ENCODE peak calls at places on chromosomes 4 and X, in four cellular contexts. W is osteocyte, B is A549, L is endodermal cell. N is an unnamed sample.

GRCh38 chr4:174404677-174405076 is 117.6 kb downstream of the HPGD start:
- DNase-seq in B (no peak), W (no peak), L (no peak), N (no peak)

GRCh38 chrX:4978613-4979012 is 1250.1 kb downstream of the NLGN4X start:
- DNase-seq in B (no peak), W (no peak), L (no peak), N (no peak)

GRCh38 chr4:100489316-100489715 is 28.5 kb downstream of the EMCN start:
- DNase-seq in L (no peak), W (no peak), B (no peak), N (no peak)

GRCh38 chr4:105976913-105977312 is 81.6 kb downstream of the NPNT start:
- DNase-seq in B (no peak), L (no peak), W (no peak), N (no peak)

GRCh38 chrX:41695464-41695863 is 6.7 kb downstream of the GPR34 start:
- DNase-seq in L (no peak), B (no peak), W (no peak), N (no peak)

GRCh38 chrX:13693341-13693871 is 4.5 kb downstream of the RAB9A start:
- DNase-seq in W (no peak), L (peak), B (no peak), N (no peak)

GRCh38 chr4:78776031-78776728 is at the start of gene BMP2K:
- DNase-seq in L (peak), W (peak), B (peak), N (peak)

GRCh38 chrX:110167952-110168451 is 149.9 kb downstream of the AMMECR1 start:
- DNase-seq in B (peak), L (peak), W (no peak), N (no peak)

GRCh38 chr4:5412296-5412695 is 296.1 kb downstream of the EVC2 start:
- DNase-seq in L (peak), B (no peak), W (peak), N (no peak)

GRCh38 chrX:53078943-53079342 is 3.2 kb upstream of the TSPYL2 start:
- DNase-seq in L (no peak), B (no peak), W (no peak), N (no peak)

GRCh38 chrX:53074987-53075386 is 7.2 kb upstream of the TSPYL2 start:
- DNase-seq in W (no peak), B (no peak), L (no peak), N (no peak)

GRCh38 chrX:53076671-53077070 is 5.5 kb upstream of the TSPYL2 start:
- DNase-seq in L (no peak), B (no peak), W (no peak), N (no peak)

GRCh38 chrX:53080628-53081580 is 1.3 kb upstream of the TSPYL2 start:
- DNase-seq in W (no peak), B (no peak), L (no peak), N (no peak)

DNA sequence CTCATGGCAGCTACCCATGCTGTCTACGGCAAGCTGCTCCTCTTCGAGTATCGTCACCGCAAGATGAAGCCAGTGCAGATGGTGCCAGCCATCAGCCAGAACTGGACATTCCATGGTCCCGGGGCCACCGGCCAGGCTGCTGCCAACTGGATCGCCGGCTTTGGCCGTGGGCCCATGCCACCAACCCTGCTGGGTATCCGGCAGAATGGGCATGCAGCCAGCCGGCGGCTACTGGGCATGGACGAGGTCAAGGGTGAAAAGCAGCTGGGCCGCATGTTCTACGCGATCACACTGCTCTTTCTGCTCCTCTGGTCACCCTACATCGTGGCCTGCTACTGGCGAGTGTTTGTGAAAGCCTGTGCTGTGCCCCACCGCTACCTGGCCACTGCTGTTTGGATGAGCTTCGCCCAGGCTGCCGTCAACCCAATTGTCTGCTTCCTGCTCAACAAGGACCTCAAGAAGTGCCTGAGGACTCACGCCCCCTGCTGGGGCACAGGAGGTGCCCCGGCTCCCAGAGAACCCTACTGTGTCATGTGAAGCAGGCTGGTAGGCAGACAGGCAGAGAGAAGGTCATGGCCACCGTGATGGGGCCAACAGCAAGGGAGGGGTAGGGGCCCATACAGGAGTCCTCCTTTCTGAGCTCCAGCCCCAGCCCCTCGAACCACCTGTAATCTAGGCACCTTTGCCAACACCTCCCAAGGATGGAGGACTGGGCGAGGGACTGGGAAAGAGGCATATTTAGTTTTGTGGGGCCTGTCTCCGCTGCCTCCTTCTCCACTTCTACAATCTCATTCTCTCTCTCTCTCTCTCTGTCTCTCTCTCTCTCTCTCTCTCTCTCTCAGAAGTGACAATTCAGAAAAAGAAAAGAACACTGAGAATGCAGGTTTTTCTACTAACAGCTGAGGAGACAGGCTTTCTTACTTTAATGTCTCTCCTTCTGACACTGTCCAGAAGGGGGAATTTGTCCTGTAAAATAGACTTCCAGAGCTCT is 4.7 kb upstream of the TSPYL2 start:
- DNase-seq in B (no peak), W (no peak), L (no peak), N (no peak)
- TF ChIP-seq CTCF in B (no peak), W (no peak), L (no peak), N (no peak)

GRCh38 chrX:15854080-15854655 is 445 bp downstream of the AP1S2 start:
- DNase-seq in W (peak), B (peak), L (peak), N (peak)

GRCh38 chrX:15853586-15854079 is 980 bp downstream of the AP1S2 start:
- DNase-seq in L (peak), W (no peak), B (no peak), N (no peak)

GRCh38 chrX:15854712-15855561 is at the start of gene AP1S2:
- DNase-seq in W (peak), L (peak), B (peak), N (peak)

GRCh38 chrX:15848576-15848975 is 6.0 kb downstream of the AP1S2 start:
- DNase-seq in L (no peak), W (no peak), B (no peak), N (no peak)

DNA sequence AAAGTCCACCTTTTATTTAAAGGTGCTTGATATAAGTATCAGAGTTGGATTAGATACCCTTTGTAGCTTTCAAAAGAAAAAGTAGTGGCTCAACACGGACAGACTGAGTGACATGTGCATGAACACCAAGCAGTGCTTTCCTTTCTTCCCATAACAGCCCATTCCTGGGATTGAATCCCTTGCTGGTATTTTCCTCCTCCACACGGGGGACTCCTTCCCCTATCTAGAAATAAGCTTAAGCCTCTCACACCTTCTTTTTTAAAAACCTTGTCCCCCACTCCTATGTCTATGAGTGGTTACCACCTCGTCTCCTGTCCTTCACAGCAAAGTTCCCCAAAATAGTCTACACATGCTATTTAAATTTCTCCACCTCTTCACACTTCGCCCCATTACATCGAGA is 5.1 kb downstream of the AP1S2 start:
- DNase-seq in L (peak), W (no peak), B (peak), N (no peak)
- TF ChIP-seq CTCF in L (peak), W (peak), B (peak), N (no peak)

GRCh38 chr4:121457278-121457875 is 76.6 kb upstream of the QRFPR start:
- DNase-seq in B (no peak), W (no peak), L (no peak), N (no peak)

GRCh38 chr4:121451310-121451709 is 70.5 kb upstream of the QRFPR start:
- DNase-seq in W (no peak), L (no peak), B (no peak), N (no peak)

GRCh38 chr4:121455285-121455684 is 74.5 kb upstream of the QRFPR start:
- DNase-seq in W (no peak), L (no peak), B (no peak), N (no peak)

GRCh38 chr4:121459056-121459455 is 78.2 kb upstream of the QRFPR start:
- DNase-seq in B (no peak), L (no peak), W (no peak), N (no peak)

DNA sequence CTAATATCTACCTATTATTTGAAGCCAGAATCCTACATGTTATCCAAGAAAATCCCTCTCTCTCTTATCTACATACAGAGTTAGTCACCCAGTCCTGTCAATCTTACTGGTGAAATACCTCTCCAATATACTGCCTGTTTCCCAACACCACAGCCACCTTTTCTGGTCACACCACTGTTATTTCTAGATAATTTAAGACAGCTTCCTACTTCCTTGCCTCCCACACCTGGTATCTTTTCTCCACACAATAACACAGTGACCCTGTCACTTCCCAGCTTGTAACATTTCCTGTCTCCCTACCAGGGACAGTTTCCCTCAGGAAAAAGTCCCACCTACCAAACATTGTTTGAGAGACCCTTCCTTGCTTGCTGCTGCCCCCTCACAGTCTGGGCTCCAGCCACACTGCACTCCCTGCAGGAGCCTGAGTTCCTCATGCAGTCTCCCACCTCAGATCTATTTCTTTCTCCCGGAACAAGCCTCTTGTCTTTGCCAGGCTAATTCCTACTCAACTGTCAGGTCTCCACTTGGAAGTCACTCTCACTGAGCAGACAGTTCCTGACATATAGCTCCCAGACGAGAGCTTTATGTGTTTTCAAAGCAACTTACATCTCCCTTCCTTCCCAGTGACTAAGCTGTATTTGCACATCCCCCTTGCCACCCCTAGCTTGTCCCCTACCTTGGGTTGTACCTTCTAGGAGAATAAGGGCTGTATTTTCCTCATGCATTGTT is 73.6 kb upstream of the QRFPR start:
- DNase-seq in W (no peak), L (peak), B (no peak), N (no peak)
- TF ChIP-seq CTCF in W (no peak), L (peak), B (no peak), N (no peak)

DNA sequence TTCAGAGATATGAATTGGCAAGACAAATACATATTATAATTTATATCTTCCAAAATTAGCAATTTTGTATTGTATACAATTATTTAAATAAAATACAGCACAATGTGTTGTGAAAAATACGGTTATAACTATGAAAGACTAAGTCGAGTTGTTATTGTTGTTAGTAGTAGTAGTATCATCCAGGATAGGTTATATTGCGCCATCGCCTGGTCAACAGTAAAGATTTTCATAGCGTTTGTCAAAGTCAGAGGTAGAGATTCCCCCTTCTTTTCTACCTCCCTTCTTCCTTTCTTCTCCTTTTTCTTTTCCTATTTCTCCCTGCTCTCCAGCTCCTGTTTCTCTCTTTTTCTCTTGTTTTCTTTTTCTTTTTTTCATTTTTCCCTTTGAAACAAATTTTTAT is 499.1 kb upstream of the EPHA5 start:
- DNase-seq in L (peak), W (no peak), B (no peak), N (no peak)
- TF ChIP-seq CTCF in L (peak), W (peak), B (no peak), N (no peak)

GRCh38 chr4:168200685-168201084 is 108.3 kb downstream of the ANXA10 start:
- DNase-seq in L (no peak), W (no peak), B (peak), N (no peak)
- TF ChIP-seq CTCF in L (no peak), W (no peak), B (no peak), N (no peak)

GRCh38 chr4:6748286-6748685 is 32.3 kb downstream of the BLOC1S4 start:
- DNase-seq in L (no peak), W (no peak), B (no peak), N (no peak)
- TF ChIP-seq CTCF in L (no peak), W (no peak), B (no peak), N (no peak)

GRCh38 chr4:60879135-60879701 is 320.9 kb upstream of the ADGRL3 start:
- DNase-seq in L (no peak), W (no peak), B (no peak), N (no peak)
- TF ChIP-seq CTCF in L (no peak), W (no peak), B (no peak), N (no peak)

GRCh38 chr4:81919810-81920209 is 448.1 kb upstream of the RASGEF1B start:
- DNase-seq in L (peak), W (no peak), B (no peak), N (no peak)

GRCh38 chr4:81921757-81922159 is 450.1 kb upstream of the RASGEF1B start:
- DNase-seq in L (peak), B (no peak), W (no peak), N (no peak)

GRCh38 chr4:81915430-81915829 is 443.7 kb upstream of the RASGEF1B start:
- DNase-seq in L (no peak), W (no peak), B (no peak), N (no peak)

GRCh38 chr4:81922271-81922775 is 450.6 kb upstream of the RASGEF1B start:
- DNase-seq in B (no peak), W (no peak), L (no peak), N (no peak)

GRCh38 chr4:81919238-81919637 is 447.5 kb upstream of the RASGEF1B start:
- DNase-seq in L (peak), W (no peak), B (peak), N (no peak)
- TF ChIP-seq CTCF in L (peak), W (no peak), B (no peak), N (no peak)

GRCh38 chr4:73021634-73022033 is 47.9 kb downstream of the COX18 start:
- DNase-seq in B (peak), L (no peak), W (no peak), N (no peak)
- TF ChIP-seq CTCF in B (peak), L (peak), W (peak), N (no peak)

GRCh38 chrX:37378830-37379229 is 29.7 kb downstream of the PRRG1 start:
- DNase-seq in W (no peak), L (no peak), B (no peak), N (no peak)
- TF ChIP-seq CTCF in W (no peak), L (no peak), B (no peak), N (no peak)